ENCODE peak calls at places on chromosomes 3 and 15, in ten cellular contexts. One of them, this sample, is unnamed.

GRCh38 chr15:78873796-78874761 is 1.4 kb downstream of the MORF4L1 start:
- DNase-seq in amniotic stem cell: no peak
- DNase-seq in nephron progenitor cell: no peak
- DNase-seq in NCI-H1092: no peak
- DNase-seq in left cardiac atrium: no peak
- DNase-seq in 8988T: no peak
- DNase-seq in right cardiac atrium: no peak
- DNase-seq in ovary: peak; percentile 44
- DNase-seq in natural killer cell: peak; percentile 33
- DNase-seq in Peyer's patch: peak; percentile 59
- DNase-seq in this sample: peak; percentile 29

GRCh38 chr3:40096561-40097506 is 212.7 kb upstream of the EIF1B start:
- DNase-seq in amniotic stem cell: no peak
- DNase-seq in nephron progenitor cell: no peak
- DNase-seq in NCI-H1092: no peak
- DNase-seq in left cardiac atrium: peak; percentile 25
- DNase-seq in 8988T: no peak
- DNase-seq in right cardiac atrium: no peak
- DNase-seq in ovary: no peak
- DNase-seq in natural killer cell: no peak
- DNase-seq in Peyer's patch: no peak
- DNase-seq in this sample: no peak

GRCh38 chr3:159586587-159587202 is 401.9 kb upstream of the IL12A start:
- DNase-seq in amniotic stem cell: peak; percentile 14
- DNase-seq in nephron progenitor cell: peak; percentile 55
- DNase-seq in NCI-H1092: no peak
- DNase-seq in left cardiac atrium: no peak
- DNase-seq in 8988T: no peak
- DNase-seq in right cardiac atrium: no peak
- DNase-seq in ovary: no peak
- DNase-seq in natural killer cell: no peak
- DNase-seq in Peyer's patch: no peak
- DNase-seq in this sample: no peak

GRCh38 chr15:101694261-101694660 is 30.0 kb downstream of the TARS3 start:
- DNase-seq in amniotic stem cell: no peak
- DNase-seq in nephron progenitor cell: no peak
- DNase-seq in NCI-H1092: no peak
- DNase-seq in left cardiac atrium: no peak
- DNase-seq in 8988T: no peak
- DNase-seq in right cardiac atrium: no peak
- DNase-seq in ovary: no peak
- DNase-seq in natural killer cell: no peak
- DNase-seq in Peyer's patch: no peak
- DNase-seq in this sample: no peak

GRCh38 chr3:156480949-156481348 is 74.0 kb downstream of the SSR3 start:
- DNase-seq in amniotic stem cell: no peak
- DNase-seq in nephron progenitor cell: no peak
- DNase-seq in NCI-H1092: no peak
- DNase-seq in left cardiac atrium: no peak
- DNase-seq in 8988T: no peak
- DNase-seq in right cardiac atrium: no peak
- DNase-seq in ovary: no peak
- DNase-seq in natural killer cell: no peak
- DNase-seq in Peyer's patch: no peak
- DNase-seq in this sample: no peak

GRCh38 chr3:71575433-71575832 is 8.1 kb downstream of the FOXP1 start:
- DNase-seq in amniotic stem cell: no peak
- DNase-seq in nephron progenitor cell: no peak
- DNase-seq in NCI-H1092: no peak
- DNase-seq in left cardiac atrium: no peak
- DNase-seq in 8988T: no peak
- DNase-seq in right cardiac atrium: no peak
- DNase-seq in ovary: no peak
- DNase-seq in natural killer cell: no peak
- DNase-seq in Peyer's patch: no peak
- DNase-seq in this sample: no peak

GRCh38 chr15:80533934-80534333 is 129.8 kb downstream of the ARNT2 start:
- DNase-seq in amniotic stem cell: no peak
- DNase-seq in nephron progenitor cell: no peak
- DNase-seq in NCI-H1092: no peak
- DNase-seq in left cardiac atrium: no peak
- DNase-seq in 8988T: no peak
- DNase-seq in right cardiac atrium: no peak
- DNase-seq in ovary: no peak
- DNase-seq in natural killer cell: no peak
- DNase-seq in Peyer's patch: no peak
- DNase-seq in this sample: no peak

GRCh38 chr3:29374255-29374654 is 93.4 kb downstream of the RBMS3 start:
- DNase-seq in amniotic stem cell: no peak
- DNase-seq in nephron progenitor cell: no peak
- DNase-seq in NCI-H1092: no peak
- DNase-seq in left cardiac atrium: no peak
- DNase-seq in 8988T: no peak
- DNase-seq in right cardiac atrium: no peak
- DNase-seq in ovary: no peak
- DNase-seq in natural killer cell: no peak
- DNase-seq in Peyer's patch: no peak
- DNase-seq in this sample: no peak

GRCh38 chr3:72247645-72248388 is 462.9 kb upstream of the PROK2 start:
- DNase-seq in amniotic stem cell: no peak
- DNase-seq in nephron progenitor cell: no peak
- DNase-seq in NCI-H1092: peak; percentile 26
- DNase-seq in left cardiac atrium: no peak
- DNase-seq in 8988T: no peak
- DNase-seq in right cardiac atrium: no peak
- DNase-seq in ovary: peak; percentile 51
- DNase-seq in natural killer cell: no peak
- DNase-seq in Peyer's patch: no peak
- DNase-seq in this sample: no peak

GRCh38 chr3:127860223-127860622 is 37.9 kb upstream of the MGLL start:
- DNase-seq in amniotic stem cell: no peak
- DNase-seq in nephron progenitor cell: no peak
- DNase-seq in NCI-H1092: no peak
- DNase-seq in left cardiac atrium: no peak
- DNase-seq in 8988T: no peak
- DNase-seq in right cardiac atrium: no peak
- DNase-seq in ovary: no peak
- DNase-seq in natural killer cell: no peak
- DNase-seq in Peyer's patch: no peak
- DNase-seq in this sample: no peak

GRCh38 chr3:50627407-50628051 is 10.6 kb downstream of the MAPKAPK3 start:
- DNase-seq in amniotic stem cell: peak; percentile 19
- DNase-seq in nephron progenitor cell: no peak
- DNase-seq in NCI-H1092: no peak
- DNase-seq in left cardiac atrium: peak; percentile 73
- DNase-seq in 8988T: peak; percentile 84
- DNase-seq in right cardiac atrium: peak; percentile 66
- DNase-seq in ovary: no peak
- DNase-seq in natural killer cell: no peak
- DNase-seq in Peyer's patch: no peak
- DNase-seq in this sample: no peak

GRCh38 chr15:78167227-78167888 is 18.2 kb downstream of the IDH3A start:
- DNase-seq in amniotic stem cell: no peak
- DNase-seq in nephron progenitor cell: no peak
- DNase-seq in NCI-H1092: no peak
- DNase-seq in left cardiac atrium: no peak
- DNase-seq in 8988T: no peak
- DNase-seq in right cardiac atrium: no peak
- DNase-seq in ovary: no peak
- DNase-seq in natural killer cell: no peak
- DNase-seq in Peyer's patch: no peak
- DNase-seq in this sample: no peak

GRCh38 chr3:194871143-194871863 is 185.6 kb downstream of the FAM43A start:
- DNase-seq in amniotic stem cell: peak; percentile 71
- DNase-seq in nephron progenitor cell: peak; percentile 30
- DNase-seq in NCI-H1092: peak; percentile 40
- DNase-seq in left cardiac atrium: peak; percentile 66
- DNase-seq in 8988T: peak; percentile 47
- DNase-seq in right cardiac atrium: peak; percentile 50
- DNase-seq in ovary: peak; percentile 60
- DNase-seq in natural killer cell: no peak
- DNase-seq in Peyer's patch: peak; percentile 91
- DNase-seq in this sample: no peak

GRCh38 chr3:192367616-192368015 is 359.7 kb downstream of the FGF12 start:
- DNase-seq in amniotic stem cell: no peak
- DNase-seq in nephron progenitor cell: no peak
- DNase-seq in NCI-H1092: no peak
- DNase-seq in left cardiac atrium: no peak
- DNase-seq in 8988T: no peak
- DNase-seq in right cardiac atrium: no peak
- DNase-seq in ovary: no peak
- DNase-seq in natural killer cell: no peak
- DNase-seq in Peyer's patch: no peak
- DNase-seq in this sample: no peak

GRCh38 chr3:174332413-174332812 is 526.7 kb upstream of the NAALADL2 start:
- DNase-seq in amniotic stem cell: no peak
- DNase-seq in nephron progenitor cell: no peak
- DNase-seq in NCI-H1092: no peak
- DNase-seq in left cardiac atrium: no peak
- DNase-seq in 8988T: no peak
- DNase-seq in right cardiac atrium: no peak
- DNase-seq in ovary: no peak
- DNase-seq in natural killer cell: no peak
- DNase-seq in Peyer's patch: no peak
- DNase-seq in this sample: no peak

GRCh38 chr3:64593350-64593749 is 94.5 kb downstream of the ADAMTS9 start:
- DNase-seq in amniotic stem cell: no peak
- DNase-seq in nephron progenitor cell: no peak
- DNase-seq in NCI-H1092: no peak
- DNase-seq in left cardiac atrium: no peak
- DNase-seq in 8988T: no peak
- DNase-seq in right cardiac atrium: no peak
- DNase-seq in ovary: no peak
- DNase-seq in natural killer cell: no peak
- DNase-seq in Peyer's patch: no peak
- DNase-seq in this sample: no peak

GRCh38 chr3:69329897-69330296 is 56.0 kb downstream of the FRMD4B start:
- DNase-seq in amniotic stem cell: no peak
- DNase-seq in nephron progenitor cell: no peak
- DNase-seq in NCI-H1092: no peak
- DNase-seq in left cardiac atrium: no peak
- DNase-seq in 8988T: no peak
- DNase-seq in right cardiac atrium: no peak
- DNase-seq in ovary: no peak
- DNase-seq in natural killer cell: no peak
- DNase-seq in Peyer's patch: no peak
- DNase-seq in this sample: no peak

GRCh38 chr15:39581501-39582285 is 814 bp downstream of the THBS1 start:
- DNase-seq in amniotic stem cell: peak; percentile 76
- DNase-seq in nephron progenitor cell: peak; percentile 54
- DNase-seq in NCI-H1092: no peak
- DNase-seq in left cardiac atrium: peak; percentile 63
- DNase-seq in 8988T: peak; percentile 49
- DNase-seq in right cardiac atrium: peak; percentile 54
- DNase-seq in ovary: peak; percentile 64
- DNase-seq in natural killer cell: no peak
- DNase-seq in Peyer's patch: peak; percentile 82
- DNase-seq in this sample: no peak

GRCh38 chr3:67377299-67377698 is 277.1 kb downstream of the SUCLG2 start:
- DNase-seq in amniotic stem cell: no peak
- DNase-seq in nephron progenitor cell: no peak
- DNase-seq in NCI-H1092: no peak
- DNase-seq in left cardiac atrium: no peak
- DNase-seq in 8988T: no peak
- DNase-seq in right cardiac atrium: no peak
- DNase-seq in ovary: no peak
- DNase-seq in natural killer cell: no peak
- DNase-seq in Peyer's patch: no peak
- DNase-seq in this sample: no peak

GRCh38 chr3:58487140-58487886 is 4.6 kb upstream of the KCTD6 start:
- DNase-seq in amniotic stem cell: peak; percentile 8
- DNase-seq in nephron progenitor cell: no peak
- DNase-seq in NCI-H1092: no peak
- DNase-seq in left cardiac atrium: peak; percentile 62
- DNase-seq in 8988T: peak; percentile 55
- DNase-seq in right cardiac atrium: peak; percentile 55
- DNase-seq in ovary: no peak
- DNase-seq in natural killer cell: no peak
- DNase-seq in Peyer's patch: no peak
- DNase-seq in this sample: no peak

GRCh38 chr15:64695571-64695992 is 79.8 kb downstream of the RBPMS2 start:
- DNase-seq in amniotic stem cell: no peak
- DNase-seq in nephron progenitor cell: no peak
- DNase-seq in NCI-H1092: no peak
- DNase-seq in left cardiac atrium: no peak
- DNase-seq in 8988T: no peak
- DNase-seq in right cardiac atrium: no peak
- DNase-seq in ovary: no peak
- DNase-seq in natural killer cell: no peak
- DNase-seq in Peyer's patch: peak; percentile 62
- DNase-seq in this sample: no peak

GRCh38 chr15:70111203-70112017 is 13.7 kb upstream of the TLE3 start:
- DNase-seq in amniotic stem cell: no peak
- DNase-seq in nephron progenitor cell: peak; percentile 82
- DNase-seq in NCI-H1092: peak; percentile 72
- DNase-seq in left cardiac atrium: peak; percentile 77
- DNase-seq in 8988T: no peak
- DNase-seq in right cardiac atrium: peak; percentile 81
- DNase-seq in ovary: peak; percentile 84
- DNase-seq in natural killer cell: no peak
- DNase-seq in Peyer's patch: peak; percentile 83
- DNase-seq in this sample: no peak

GRCh38 chr3:153026026-153026425 is 136.0 kb upstream of the RAP2B start:
- DNase-seq in amniotic stem cell: no peak
- DNase-seq in nephron progenitor cell: no peak
- DNase-seq in NCI-H1092: no peak
- DNase-seq in left cardiac atrium: no peak
- DNase-seq in 8988T: no peak
- DNase-seq in right cardiac atrium: no peak
- DNase-seq in ovary: no peak
- DNase-seq in natural killer cell: no peak
- DNase-seq in Peyer's patch: no peak
- DNase-seq in this sample: no peak

GRCh38 chr15:48005921-48006541 is 114.8 kb upstream of the SLC24A5 start:
- DNase-seq in amniotic stem cell: no peak
- DNase-seq in nephron progenitor cell: peak; percentile 53
- DNase-seq in NCI-H1092: no peak
- DNase-seq in left cardiac atrium: no peak
- DNase-seq in 8988T: no peak
- DNase-seq in right cardiac atrium: no peak
- DNase-seq in ovary: no peak
- DNase-seq in natural killer cell: no peak
- DNase-seq in Peyer's patch: no peak
- DNase-seq in this sample: no peak

GRCh38 chr3:100042577-100042981 is 71.7 kb downstream of the FILIP1L start:
- DNase-seq in amniotic stem cell: no peak
- DNase-seq in nephron progenitor cell: no peak
- DNase-seq in NCI-H1092: no peak
- DNase-seq in left cardiac atrium: no peak
- DNase-seq in 8988T: no peak
- DNase-seq in right cardiac atrium: no peak
- DNase-seq in ovary: no peak
- DNase-seq in natural killer cell: no peak
- DNase-seq in Peyer's patch: no peak
- DNase-seq in this sample: no peak

GRCh38 chr3:7546219-7546618 is 685.3 kb downstream of the GRM7 start:
- DNase-seq in amniotic stem cell: no peak
- DNase-seq in nephron progenitor cell: no peak
- DNase-seq in NCI-H1092: no peak
- DNase-seq in left cardiac atrium: no peak
- DNase-seq in 8988T: no peak
- DNase-seq in right cardiac atrium: no peak
- DNase-seq in ovary: no peak
- DNase-seq in natural killer cell: no peak
- DNase-seq in Peyer's patch: no peak
- DNase-seq in this sample: no peak

GRCh38 chr3:124826703-124827102 is 60.5 kb downstream of the ITGB5 start:
- DNase-seq in amniotic stem cell: peak; percentile 33
- DNase-seq in nephron progenitor cell: no peak
- DNase-seq in NCI-H1092: no peak
- DNase-seq in left cardiac atrium: no peak
- DNase-seq in 8988T: no peak
- DNase-seq in right cardiac atrium: no peak
- DNase-seq in ovary: no peak
- DNase-seq in natural killer cell: no peak
- DNase-seq in Peyer's patch: no peak
- DNase-seq in this sample: no peak

GRCh38 chr3:38950585-38950984 is 101.2 kb downstream of the SCN11A start:
- DNase-seq in amniotic stem cell: no peak
- DNase-seq in nephron progenitor cell: no peak
- DNase-seq in NCI-H1092: no peak
- DNase-seq in left cardiac atrium: no peak
- DNase-seq in 8988T: no peak
- DNase-seq in right cardiac atrium: no peak
- DNase-seq in ovary: no peak
- DNase-seq in natural killer cell: no peak
- DNase-seq in Peyer's patch: no peak
- DNase-seq in this sample: no peak

This sample was measured in activated naive CD4-positive, alpha-beta T cell treated with anti-CD3 and anti-CD28 coated beads, Interleukin-2, amount 50 U/mL, for 16 hours.